ENCODE peak calls at places on chromosomes 7 and 10, in nine cellular contexts. B, E, O, A, Z, M, D, R and Y are unnamed samples.

GRCh38 chr7:47039899-47040298 is 542.0 kb downstream of the TNS3 start:
- DNase-seq in R (no peak), M (no peak), A (peak), D (no peak), O (no peak), B (no peak), E (no peak), Z (peak), Y (no peak)

GRCh38 chr7:139887895-139888518 is 58.9 kb downstream of the TBXAS1 start:
- DNase-seq in Z (no peak), D (no peak), E (no peak), R (no peak), O (no peak), M (no peak), A (no peak), B (no peak), Y (no peak)

GRCh38 chr10:79381804-79382221 is 34.5 kb downstream of the PPIF start:
- DNase-seq in R (peak), Z (no peak), B (no peak), A (peak), E (peak), O (no peak), M (no peak), D (no peak), Y (no peak)

GRCh38 chr7:24365606-24366005 is 81.6 kb downstream of the NPY start:
- DNase-seq in Z (no peak), D (no peak), A (no peak), M (no peak), O (no peak), B (no peak), E (no peak), R (no peak), Y (no peak)

GRCh38 chr10:102352066-102352715 is 43.3 kb upstream of the NFKB2 start:
- DNase-seq in R (no peak), A (peak), M (peak), B (peak), O (peak), E (peak), D (peak), Z (no peak), Y (peak)

GRCh38 chr7:107147464-107148214 is 21.2 kb upstream of the HBP1 start:
- DNase-seq in E (no peak), Z (no peak), R (no peak), M (peak), O (no peak), B (no peak), D (no peak), A (peak), Y (no peak)

GRCh38 chr7:155684546-155684945 is 40.1 kb downstream of the RBM33 start:
- DNase-seq in E (no peak), O (no peak), D (no peak), Z (no peak), M (no peak), A (no peak), B (no peak), R (no peak), Y (no peak)

GRCh38 chr10:13994932-13995331 is 335.8 kb downstream of the FRMD4A start:
- DNase-seq in R (no peak), D (no peak), Z (no peak), E (no peak), B (no peak), A (no peak), M (no peak), O (no peak), Y (no peak)

GRCh38 chr10:13317474-13317873 is 17.6 kb upstream of the PHYH start:
- DNase-seq in R (no peak), D (no peak), A (no peak), Z (no peak), B (no peak), M (no peak), O (no peak), E (no peak), Y (no peak)

GRCh38 chr10:122115874-122116273 is 126.9 kb downstream of the TACC2 start:
- DNase-seq in E (no peak), A (no peak), R (no peak), M (no peak), B (no peak), D (no peak), Z (no peak), O (no peak), Y (no peak)

GRCh38 chr10:101397140-101397539 is 43.2 kb downstream of the BTRC start:
- DNase-seq in R (no peak), D (peak), Z (no peak), M (peak), E (no peak), B (peak), A (peak), O (no peak), Y (no peak)

GRCh38 chr10:101803511-101803910 is 14.7 kb downstream of the OGA start:
- DNase-seq in R (no peak), M (no peak), B (no peak), O (no peak), A (peak), E (no peak), D (no peak), Z (no peak), Y (no peak)

GRCh38 chr10:8063128-8063908 is 8.8 kb downstream of the GATA3 start:
- DNase-seq in Z (no peak), B (no peak), D (no peak), E (no peak), A (no peak), M (no peak), O (no peak), R (no peak), Y (no peak)

GRCh38 chr7:47611045-47611511 is 29.2 kb upstream of the TNS3 start:
- DNase-seq in D (no peak), A (no peak), R (no peak), Z (no peak), O (no peak), E (no peak), M (no peak), B (no peak), Y (no peak)

GRCh38 chr10:86642021-86642420 is 12.3 kb upstream of the OPN4 start:
- DNase-seq in D (no peak), B (no peak), R (no peak), A (no peak), E (no peak), O (no peak), Z (no peak), M (no peak), Y (no peak)

GRCh38 chr10:46040004-46040403 is 6.1 kb downstream of the MSMB start:
- DNase-seq in A (no peak), R (no peak), E (no peak), B (no peak), D (no peak), O (no peak), M (no peak), Z (no peak), Y (no peak)

GRCh38 chr10:103231047-103231551 is 14.6 kb upstream of the RPEL1 start:
- DNase-seq in R (no peak), E (peak), D (peak), A (peak), Z (peak), B (no peak), M (no peak), O (no peak), Y (no peak)

GRCh38 chr7:2404714-2405119 is 1.3 kb downstream of the CHST12 start:
- DNase-seq in M (no peak), D (no peak), A (no peak), E (no peak), O (no peak), R (no peak), B (no peak), Z (no peak), Y (no peak)

GRCh38 chr10:34994565-34995142 is 95.5 kb downstream of the CUL2 start:
- DNase-seq in D (peak), M (peak), A (peak), O (peak), R (no peak), Z (peak), B (peak), E (peak), Y (peak)

GRCh38 chr7:35725280-35725680 is 30.3 kb upstream of the HERPUD2 start:
- DNase-seq in D (no peak), M (peak), B (peak), R (no peak), O (peak), E (no peak), A (no peak), Z (no peak), Y (no peak)

GRCh38 chr7:78638364-78638763 is 815.1 kb downstream of the MAGI2 start:
- DNase-seq in B (no peak), A (no peak), R (no peak), M (no peak), Z (no peak), E (no peak), D (no peak), O (no peak), Y (no peak)

GRCh38 chr10:99387071-99387470 is 43.4 kb downstream of the GOT1 start:
- DNase-seq in A (no peak), B (no peak), D (no peak), Z (no peak), E (no peak), O (no peak), M (no peak), R (no peak), Y (no peak)

GRCh38 chr7:94212160-94212559 is 182.5 kb upstream of the COL1A2 start:
- DNase-seq in Z (no peak), O (no peak), R (no peak), E (no peak), B (no peak), D (peak), A (no peak), M (no peak), Y (no peak)

GRCh38 chr10:94104316-94105060 is 110.8 kb downstream of the PLCE1 start:
- DNase-seq in O (no peak), Z (no peak), E (no peak), R (no peak), D (no peak), A (peak), M (no peak), B (no peak), Y (no peak)

GRCh38 chr10:132962623-132963429 is 20.5 kb upstream of the CFAP46 start:
- DNase-seq in Z (no peak), D (no peak), R (no peak), E (no peak), O (no peak), B (no peak), M (no peak), A (peak), Y (no peak)

GRCh38 chr10:116831790-116832189 is 17.5 kb upstream of the ENO4 start:
- DNase-seq in D (no peak), R (no peak), B (no peak), A (no peak), O (no peak), E (no peak), Z (no peak), M (no peak), Y (no peak)

GRCh38 chr7:117296066-117296465 is 26.8 kb downstream of the WNT2 start:
- DNase-seq in D (no peak), M (no peak), E (no peak), O (no peak), B (no peak), A (no peak), Z (no peak), R (no peak), Y (no peak)

GRCh38 chr10:69337312-69338132 is 59.2 kb downstream of the HK1 start:
- DNase-seq in M (no peak), D (no peak), B (no peak), O (no peak), A (peak), R (peak), E (no peak), Z (peak), Y (no peak)

GRCh38 chr10:29746080-29746797 is 111.5 kb upstream of the SVIL start:
- DNase-seq in R (no peak), E (no peak), O (no peak), B (no peak), A (peak), D (no peak), Z (no peak), M (no peak), Y (no peak)

GRCh38 chr10:132334883-132335188 is 2.8 kb downstream of the LRRC27 start:
- DNase-seq in B (no peak), Z (no peak), R (no peak), O (no peak), E (no peak), A (no peak), M (no peak), D (no peak), Y (no peak)